ENCODE peak calls at places on chromosomes 7 and 10, in eight cellular contexts. X is AG04450, T is AG10803, L is astrocyte, Q is IMR-90, N is astrocyte of the cerebellum, C is vagina, Z is mammary epithelial cell. S is an unnamed sample.

GRCh38 chr10:114026189-114027040 is 17.3 kb upstream of the ADRB1 start:
- DNase-seq in X (peak), T (peak), Q (peak), Z (peak), C (no peak), N (peak), L (peak), S (no peak)

GRCh38 chr10:132322621-132323048 is 9.4 kb upstream of the LRRC27 start:
- DNase-seq in T (peak), C (no peak), Z (no peak), Q (peak), L (no peak), N (no peak), X (no peak), S (no peak)

GRCh38 chr10:47176206-47176902 is 123.6 kb upstream of the GDF10 start:
- DNase-seq in N (no peak), T (no peak), Q (no peak), Z (no peak), C (peak), L (no peak), X (no peak), S (no peak)

GRCh38 chr7:50220280-50220679 is 84.2 kb upstream of the IKZF1 start:
- DNase-seq in T (no peak), L (no peak), C (no peak), X (no peak), Q (no peak), N (no peak), Z (no peak), S (no peak)

GRCh38 chr7:154898973-154899855 is 103.7 kb downstream of the PAXIP1 start:
- DNase-seq in C (no peak), T (no peak), Q (no peak), Z (no peak), X (no peak), L (no peak), N (no peak), S (no peak)

GRCh38 chr10:79316671-79317431 is 30.4 kb upstream of the PPIF start:
- DNase-seq in C (no peak), T (peak), L (peak), X (no peak), N (no peak), Q (peak), Z (no peak), S (no peak)

GRCh38 chr10:45452743-45453452 is 78.9 kb downstream of the ALOX5 start:
- DNase-seq in X (no peak), C (peak), Z (no peak), N (no peak), T (no peak), Q (no peak), L (no peak), S (no peak)

GRCh38 chr7:107846324-107846723 is 43.3 kb upstream of the SLC26A3 start:
- DNase-seq in L (no peak), T (no peak), C (no peak), Q (no peak), Z (no peak), N (no peak), X (no peak), S (no peak)

GRCh38 chr7:131110294-131111080 is 217.2 kb upstream of the MKLN1 start:
- DNase-seq in N (no peak), X (no peak), T (peak), L (no peak), Q (peak), Z (peak), C (no peak), S (no peak)

GRCh38 chr7:32336726-32337125 is 153.5 kb downstream of the LSM5 start:
- DNase-seq in Q (no peak), L (no peak), Z (peak), X (no peak), N (no peak), C (no peak), T (no peak), S (no peak)

GRCh38 chr10:90167174-90168064 is 466.0 kb downstream of the KIF20B start:
- DNase-seq in T (no peak), X (no peak), C (no peak), Z (peak), L (peak), Q (peak), N (no peak), S (no peak)

GRCh38 chr7:137760111-137760510 is 86.7 kb downstream of the DGKI start:
- DNase-seq in X (no peak), L (peak), Z (no peak), C (no peak), Q (no peak), T (no peak), N (no peak), S (no peak)

GRCh38 chr7:17236161-17236560 is 62.3 kb upstream of the AHR start:
- DNase-seq in T (peak), C (no peak), L (no peak), Z (no peak), N (no peak), Q (no peak), X (no peak), S (no peak)

GRCh38 chr7:107194051-107194450 is 25.2 kb downstream of the HBP1 start:
- DNase-seq in T (no peak), L (no peak), X (no peak), N (no peak), Z (no peak), C (no peak), Q (peak), S (no peak)

GRCh38 chr7:3917466-3917865 is 616.4 kb downstream of the SDK1 start:
- DNase-seq in Z (no peak), L (no peak), N (no peak), C (peak), X (no peak), Q (no peak), T (no peak), S (no peak)

GRCh38 chr10:89114846-89115625 is 92.1 kb downstream of the CH25H start:
- DNase-seq in L (peak), C (no peak), Z (no peak), Q (no peak), T (peak), X (no peak), N (no peak), S (no peak)

GRCh38 chr10:78260675-78261074 is 227.0 kb downstream of the RPS24 start:
- DNase-seq in X (no peak), Q (no peak), Z (no peak), T (no peak), N (no peak), L (no peak), C (no peak), S (no peak)

GRCh38 chr7:157309990-157310668 is 26.7 kb upstream of the DNAJB6 start:
- DNase-seq in T (peak), N (peak), L (peak), C (no peak), Z (peak), Q (peak), X (peak), S (no peak)

GRCh38 chr7:111499027-111499426 is 63.3 kb downstream of the IMMP2L start:
- DNase-seq in L (peak), N (peak), C (no peak), Z (peak), T (peak), Q (peak), X (peak), S (no peak)

GRCh38 chr7:152338553-152338952 is 97.2 kb downstream of the KMT2C start:
- DNase-seq in Z (no peak), L (no peak), T (peak), N (no peak), X (no peak), Q (peak), C (no peak), S (no peak)

GRCh38 chr7:108592633-108593277 is 23.1 kb downstream of the DNAJB9 start:
- DNase-seq in T (no peak), Z (peak), L (no peak), C (no peak), Q (no peak), N (no peak), X (no peak), S (no peak)

GRCh38 chr7:4149236-4149635 is 532.9 kb upstream of the FOXK1 start:
- DNase-seq in L (no peak), N (no peak), Q (no peak), C (no peak), X (no peak), Z (no peak), T (no peak), S (no peak)

GRCh38 chr7:131836733-131837132 is 280.3 kb upstream of the PODXL start:
- DNase-seq in T (no peak), Q (no peak), C (no peak), X (no peak), Z (no peak), L (no peak), N (no peak), S (no peak)

GRCh38 chr10:73970845-73971244 is 27.1 kb upstream of the VCL start:
- DNase-seq in C (peak), T (no peak), Q (no peak), L (no peak), N (no peak), X (no peak), Z (no peak), S (no peak)

GRCh38 chr10:99981581-99982199 is 28.1 kb downstream of the DNMBP start:
- DNase-seq in L (no peak), N (no peak), X (no peak), T (no peak), Q (no peak), C (no peak), Z (no peak), S (no peak)

DNA sequence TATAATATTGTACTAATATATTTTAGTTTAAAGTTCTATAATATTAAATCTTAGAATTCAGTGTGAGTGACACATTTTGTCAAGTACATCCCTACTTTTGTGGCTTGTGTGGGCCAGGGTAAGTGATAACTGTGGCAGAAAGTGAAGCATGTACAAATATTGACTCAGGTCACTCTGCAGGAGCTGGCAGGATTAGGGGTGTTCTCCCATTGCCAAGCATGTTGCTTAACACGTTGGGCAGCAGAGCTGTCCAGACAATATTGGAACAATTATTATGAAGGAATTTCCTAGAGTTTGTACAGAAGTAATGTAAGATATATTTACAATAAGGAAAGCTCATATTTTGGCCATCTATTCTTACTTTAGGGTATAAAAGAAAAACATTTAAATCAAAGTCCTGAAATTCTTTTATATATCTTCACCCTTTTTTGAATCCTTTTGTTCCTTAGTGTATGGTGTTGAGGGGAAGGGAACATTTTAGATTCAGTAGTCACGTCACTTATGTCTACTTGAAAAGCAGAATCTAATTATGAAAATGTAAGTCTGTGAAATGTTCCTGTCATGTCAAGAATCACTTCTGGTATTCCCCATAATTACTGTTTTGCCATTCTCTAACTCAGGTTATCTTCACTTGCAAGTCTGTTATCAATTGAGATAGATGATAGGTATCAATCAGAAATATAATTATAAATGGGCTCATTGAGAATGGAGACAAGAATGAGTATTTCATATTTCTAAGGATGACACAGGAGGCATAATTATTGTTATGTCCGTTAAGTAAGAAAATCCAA is 4.1 kb downstream of the HDAC9 start:
- DNase-seq in N (no peak), L (no peak), Z (no peak), Q (no peak), X (no peak), C (no peak), T (peak), S (peak)
- H3K4me3 ChIP-seq in N (no peak), L (no peak), Z (no peak), Q (no peak), X (no peak), C (no peak), T (no peak), S (no peak)

DNA sequence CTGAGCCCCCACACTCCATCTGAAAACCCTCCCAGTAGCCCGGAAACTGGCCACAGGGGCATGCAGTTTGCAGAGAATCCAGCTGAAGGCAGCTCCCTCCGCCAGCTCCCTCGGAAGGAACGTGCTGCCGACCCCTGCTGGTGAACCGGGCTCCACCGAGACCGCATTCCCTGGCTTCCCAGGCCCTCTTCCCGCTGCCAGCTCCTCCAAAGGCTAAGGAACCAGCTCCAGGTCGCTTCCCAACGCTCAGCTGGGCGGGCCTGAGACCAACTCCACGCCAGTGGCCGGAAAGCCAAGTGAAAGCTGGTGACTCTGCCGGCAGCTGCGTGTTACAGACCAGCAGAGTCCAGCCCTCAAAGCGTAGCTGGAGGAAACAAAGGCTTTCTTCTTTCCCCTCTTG is 35.8 kb downstream of the GPER1 start:
- DNase-seq in T (peak), N (peak), Q (peak), Z (no peak), C (no peak), X (peak), L (peak), S (no peak)
- TF ChIP-seq CTCF in T (peak), N (peak), Q (peak), Z (no peak), C (no peak), X (peak), L (peak), S (peak)

GRCh38 chr7:19728731-19729130 is 19.9 kb upstream of the POLR1F start:
- DNase-seq in Q (no peak), N (no peak), L (no peak), T (no peak), Z (no peak), C (no peak), X (no peak), S (no peak)
- H3K4me3 ChIP-seq in Q (no peak), N (no peak), L (no peak), T (no peak), Z (no peak), C (no peak), X (no peak), S (no peak)

GRCh38 chr7:30596721-30597120 is 2.0 kb downstream of the GARS1 start:
- DNase-seq in Z (no peak), T (peak), X (no peak), Q (peak), L (no peak), C (no peak), N (no peak), S (no peak)

GRCh38 chr7:30594055-30594539 is 581 bp upstream of the GARS1 start:
- DNase-seq in N (no peak), C (no peak), X (no peak), L (no peak), Z (no peak), Q (peak), T (peak), S (no peak)

GRCh38 chr7:30595461-30596042 is 874 bp downstream of the GARS1 start:
- DNase-seq in N (no peak), X (no peak), L (no peak), Q (no peak), C (no peak), Z (no peak), T (peak), S (no peak)

GRCh38 chr7:30596043-30596641 is 1.5 kb downstream of the GARS1 start:
- DNase-seq in L (no peak), C (no peak), Q (peak), Z (peak), T (peak), X (no peak), N (no peak), S (peak)

GRCh38 chr7:30594540-30595460 is at the start of gene GARS1:
- DNase-seq in Q (peak), L (peak), Z (peak), X (peak), C (peak), N (peak), T (peak), S (peak)
- TF ChIP-seq CTCF in Q (no peak), L (no peak), Z (no peak), X (no peak), C (no peak), N (no peak), T (no peak), S (no peak)

DNA sequence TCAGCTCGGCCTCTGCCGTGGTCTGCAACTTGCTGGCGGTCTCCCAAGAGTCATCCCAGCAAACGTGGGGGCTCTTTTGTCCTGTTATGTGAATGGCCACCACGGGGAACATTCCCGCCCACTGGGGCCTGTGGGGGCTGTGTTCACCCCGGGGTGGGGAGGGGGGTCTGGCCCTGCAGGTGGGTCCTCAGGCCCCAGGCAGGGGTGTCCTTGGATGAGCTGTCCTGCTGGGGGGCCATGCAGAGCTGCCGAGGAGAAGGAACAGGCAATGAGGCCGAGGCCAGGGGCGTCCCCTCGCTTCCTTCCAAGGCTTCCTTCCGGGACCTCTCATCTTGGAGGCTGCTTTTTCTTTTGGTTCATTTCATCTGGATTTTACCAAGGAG is 24.4 kb upstream of the PITRM1 start:
- DNase-seq in N (no peak), Q (no peak), L (no peak), C (no peak), T (no peak), Z (no peak), X (no peak), S (no peak)
- H3K4me3 ChIP-seq in N (no peak), Q (no peak), L (peak), C (no peak), T (peak), Z (no peak), X (no peak), S (no peak)

GRCh38 chr7:142960955-142961512 is 1.1 kb downstream of the KEL start:
- DNase-seq in X (no peak), T (no peak), Z (no peak), C (no peak), Q (no peak), N (no peak), L (no peak), S (no peak)
- TF ChIP-seq CTCF in X (no peak), T (no peak), Z (peak), C (no peak), Q (no peak), N (no peak), L (no peak), S (peak)

DNA sequence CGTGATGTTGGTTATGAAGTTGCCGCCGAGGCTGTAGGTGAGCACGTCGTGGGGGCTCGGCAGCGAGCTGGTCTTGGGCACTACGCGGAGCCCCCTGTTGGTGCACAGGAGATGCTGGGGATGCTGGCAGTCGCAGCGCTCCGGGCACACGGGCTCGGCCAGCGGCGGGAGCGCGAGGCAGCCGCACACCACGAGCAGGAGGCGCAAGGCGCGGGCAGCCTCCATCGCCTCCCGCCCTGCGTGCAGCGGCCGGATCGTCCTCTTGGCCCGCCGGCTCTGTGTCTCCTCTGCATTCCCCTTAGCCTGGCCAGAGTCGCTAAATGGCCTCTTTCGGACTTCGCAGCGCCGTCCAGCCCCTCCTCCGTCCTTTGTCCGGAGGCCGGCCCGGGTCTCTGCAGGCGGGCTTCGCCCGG is 302 bp downstream of the TRIL start:
- DNase-seq in N (no peak), Z (no peak), X (no peak), C (no peak), L (no peak), T (no peak), Q (no peak), S (no peak)
- H3K4me3 ChIP-seq in N (peak), Z (no peak), X (peak), C (peak), L (peak), T (peak), Q (peak), S (no peak)

S was measured in LNCaP clone FGC.